ENCODE peak calls at places on chromosome 3, in four cellular contexts. Q, M, C and T are unnamed samples.

GRCh38 chr3:134378384-134378783 is 4.1 kb upstream of the AMOTL2 start:
- DNase-seq in Q (no peak), C (peak; percentile 68), M (peak; percentile 77), T (peak; percentile 61)

GRCh38 chr3:10577521-10577920 is 72.1 kb upstream of the ATP2B2 start:
- DNase-seq in C (no peak), M (no peak), Q (no peak), T (no peak)

GRCh38 chr3:133117342-133117741 is 79.2 kb downstream of the TMEM108 start:
- DNase-seq in Q (no peak), C (no peak), M (no peak), T (no peak)

GRCh38 chr3:140748903-140749302 is 71.0 kb downstream of the TRIM42 start:
- DNase-seq in Q (no peak), C (no peak), M (no peak), T (no peak)

GRCh38 chr3:131109156-131109555 is 82.5 kb downstream of the NEK11 start:
- DNase-seq in Q (no peak), C (no peak), M (no peak), T (no peak)

GRCh38 chr3:30282052-30282708 is 324.2 kb upstream of the TGFBR2 start:
- DNase-seq in Q (no peak), C (no peak), M (no peak), T (no peak)

GRCh38 chr3:150926328-150926727 is 21.1 kb upstream of the MINDY4B start:
- DNase-seq in M (no peak), C (no peak), Q (no peak), T (no peak)

GRCh38 chr3:195041871-195042740 is 228.9 kb downstream of the XXYLT1 start:
- DNase-seq in M (no peak), Q (no peak), C (no peak), T (no peak)

GRCh38 chr3:108202080-108202479 is 20.1 kb downstream of the IFT57 start:
- DNase-seq in M (no peak), Q (no peak), C (no peak), T (no peak)

GRCh38 chr3:8629151-8630021 is 15.2 kb downstream of the SSUH2 start:
- DNase-seq in M (peak; percentile 89), C (peak; percentile 83), Q (no peak), T (no peak)

GRCh38 chr3:130692455-130692854 is 54.2 kb downstream of the PIK3R4 start:
- DNase-seq in C (no peak), Q (no peak), M (no peak), T (no peak)

GRCh38 chr3:93906245-93906644 is 67.5 kb downstream of the PROS1 start:
- DNase-seq in M (peak; percentile 68), C (no peak), Q (peak; percentile 57), T (no peak)

GRCh38 chr3:104604326-104605010 is 762.2 kb upstream of the ALCAM start:
- DNase-seq in M (no peak), Q (no peak), C (no peak), T (no peak)

GRCh38 chr3:72924055-72924454 is 36.2 kb downstream of the GXYLT2 start:
- DNase-seq in C (no peak), M (no peak), Q (no peak), T (no peak)

GRCh38 chr3:154758109-154758868 is 321.8 kb upstream of the MME start:
- DNase-seq in Q (no peak), M (no peak), C (no peak), T (no peak)

GRCh38 chr3:43632269-43632733 is 10.5 kb upstream of the ANO10 start:
- DNase-seq in M (no peak), C (no peak), Q (no peak), T (no peak)

GRCh38 chr3:39192490-39193092 is at the start of gene XIRP1:
- DNase-seq in Q (peak; percentile 63), C (no peak), M (no peak), T (no peak)

GRCh38 chr3:99808163-99808794 is 9.4 kb upstream of the CMSS1 start:
- DNase-seq in Q (no peak), C (no peak), M (no peak), T (no peak)

GRCh38 chr3:14424711-14425573 is 22.5 kb downstream of the SLC6A6 start:
- DNase-seq in M (no peak), C (no peak), Q (no peak), T (no peak)
- H3K4me1 ChIP-seq in M (peaks cover 99% of the 10 kb centered on the region), C (peaks cover 9% of the 10 kb centered on the region), Q (peaks cover 76% of the 10 kb centered on the region), T (peaks cover 9% of the 10 kb centered on the region)

DNA sequence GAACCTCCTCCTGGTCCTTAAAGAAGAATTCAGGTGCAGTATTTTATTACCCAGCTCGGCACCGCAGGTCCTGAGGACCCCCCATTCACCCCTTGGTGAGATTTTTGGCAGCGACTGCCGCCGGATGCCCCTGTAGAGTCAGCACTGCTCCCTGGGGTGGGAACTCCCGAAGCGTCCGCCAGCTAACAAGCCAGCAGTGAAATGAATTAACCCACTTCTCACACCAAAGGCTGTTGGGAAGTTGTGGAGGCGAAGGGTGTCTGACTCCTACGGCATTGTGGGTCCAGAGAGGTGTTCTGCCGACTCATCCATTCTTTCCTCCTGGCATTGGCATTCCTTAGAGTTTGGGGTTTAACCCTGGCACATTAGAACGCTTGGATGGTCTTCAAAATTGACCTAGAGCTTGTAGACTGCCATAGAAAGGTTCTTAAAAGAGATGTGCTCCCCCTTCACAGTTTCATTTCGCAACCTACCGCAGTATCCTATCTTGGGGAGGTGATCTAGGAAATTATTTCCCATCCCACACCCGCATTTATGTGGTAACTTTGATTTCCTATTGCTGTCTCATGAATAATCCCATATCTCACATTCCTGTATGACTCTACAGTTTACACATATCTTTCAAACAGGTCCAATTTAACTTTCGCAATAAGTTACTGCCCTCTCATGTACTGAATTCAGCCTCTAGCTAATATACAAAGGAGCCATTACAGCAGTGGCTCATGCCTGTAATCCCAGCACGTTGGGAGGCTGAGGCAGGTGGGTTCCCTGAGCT is 879 bp upstream of the EIF5A2 start:
- DNase-seq in C (peak; percentile 42), Q (no peak), M (no peak), T (peak; percentile 25)
- H3K4me3 ChIP-seq in C (no peak overlapping the region), Q (peak overlapping the region; percentile 80), M (peak overlapping the region; percentile 56), T (peak overlapping the region; percentile 74)

GRCh38 chr3:120364101-120364500 is 14.9 kb upstream of the LRRC58 start:
- DNase-seq in M (no peak), C (no peak), Q (no peak), T (no peak)
- TF ChIP-seq CTCF in M (no peak), C (no peak), Q (no peak), T (no peak)

GRCh38 chr3:4984511-4984864 is 5.3 kb downstream of the BHLHE40 start:
- DNase-seq in C (no peak), M (no peak), Q (no peak), T (no peak)
- H3K4me1 ChIP-seq in C (peaks cover 35% of the 10 kb centered on the region), M (peaks cover 85% of the 10 kb centered on the region), Q (peaks cover 87% of the 10 kb centered on the region), T (peaks cover 54% of the 10 kb centered on the region)